ENCODE peak calls at places on chromosomes 6 and 20, in five cellular contexts. P is MM.1S, N is A549, X is endodermal cell, F is osteocyte. H is an unnamed sample.

GRCh38 chr6:71349976-71350615 is 61.5 kb downstream of the OGFRL1 start:
- DNase-seq in P (no peak), N (no peak), X (no peak), F (no peak), H (no peak)

GRCh38 chr6:148530394-148530923 is 187.8 kb downstream of the SASH1 start:
- DNase-seq in P (peak), N (peak), X (peak), F (no peak), H (peak)

GRCh38 chr20:9112541-9113515 is 43.9 kb downstream of the PLCB4 start:
- DNase-seq in P (no peak), N (no peak), X (no peak), F (no peak), H (no peak)

GRCh38 chr6:80468398-80468797 is 361.9 kb downstream of the BCKDHB start:
- DNase-seq in P (no peak), N (no peak), X (no peak), F (no peak), H (no peak)

GRCh38 chr6:63637865-63638445 is 2.4 kb downstream of the PHF3 start:
- DNase-seq in P (no peak), N (no peak), X (no peak), F (no peak), H (no peak)

GRCh38 chr6:163408352-163408991 is 6.0 kb upstream of the QKI start:
- DNase-seq in P (no peak), N (peak), X (no peak), F (no peak), H (no peak)

GRCh38 chr20:20466341-20466879 is 98.5 kb downstream of the INSM1 start:
- DNase-seq in P (peak), N (no peak), X (no peak), F (no peak), H (peak)

GRCh38 chr6:90080876-90081464 is 186.7 kb downstream of the GJA10 start:
- DNase-seq in P (no peak), N (no peak), X (no peak), F (no peak), H (peak)

GRCh38 chr20:32114305-32114960 is 4.9 kb downstream of the TM9SF4 start:
- DNase-seq in P (no peak), N (no peak), X (no peak), F (no peak), H (no peak)

GRCh38 chr20:58174708-58175287 is 53.7 kb downstream of the ANKRD60 start:
- DNase-seq in P (no peak), N (no peak), X (no peak), F (no peak), H (no peak)

GRCh38 chr20:20204326-20204725 is 152.0 kb downstream of the CFAP61 start:
- DNase-seq in P (no peak), N (no peak), X (no peak), F (no peak), H (no peak)

GRCh38 chr6:11494786-11495564 is 42.6 kb upstream of the TMEM170B start:
- DNase-seq in P (no peak), N (no peak), X (no peak), F (no peak), H (peak)

GRCh38 chr20:63974402-63975200 is 4.8 kb downstream of the SAMD10 start:
- DNase-seq in P (no peak), N (no peak), X (peak), F (no peak), H (no peak)

GRCh38 chr6:113540491-113540890 is 316.7 kb upstream of the MARCKS start:
- DNase-seq in P (no peak), N (no peak), X (no peak), F (no peak), H (no peak)

GRCh38 chr20:48683467-48684175 is 144.2 kb downstream of the PREX1 start:
- DNase-seq in P (no peak), N (no peak), X (no peak), F (no peak), H (no peak)

GRCh38 chr6:41373367-41373918 is 38.0 kb downstream of the NCR2 start:
- DNase-seq in P (no peak), N (no peak), X (no peak), F (peak), H (no peak)

GRCh38 chr20:32190608-32191415 is 16.7 kb downstream of the PLAGL2 start:
- DNase-seq in P (no peak), N (no peak), X (peak), F (no peak), H (no peak)

GRCh38 chr6:31901415-31901952 is 402 bp downstream of the ZBTB12 start:
- DNase-seq in P (peak), N (peak), X (peak), F (no peak), H (peak)

GRCh38 chr6:21997414-21998037 is 299.3 kb downstream of the PRL start:
- DNase-seq in P (no peak), N (no peak), X (no peak), F (no peak), H (no peak)

GRCh38 chr6:19757036-19757435 is 80.1 kb upstream of the ID4 start:
- DNase-seq in P (no peak), N (no peak), X (no peak), F (no peak), H (no peak)

DNA sequence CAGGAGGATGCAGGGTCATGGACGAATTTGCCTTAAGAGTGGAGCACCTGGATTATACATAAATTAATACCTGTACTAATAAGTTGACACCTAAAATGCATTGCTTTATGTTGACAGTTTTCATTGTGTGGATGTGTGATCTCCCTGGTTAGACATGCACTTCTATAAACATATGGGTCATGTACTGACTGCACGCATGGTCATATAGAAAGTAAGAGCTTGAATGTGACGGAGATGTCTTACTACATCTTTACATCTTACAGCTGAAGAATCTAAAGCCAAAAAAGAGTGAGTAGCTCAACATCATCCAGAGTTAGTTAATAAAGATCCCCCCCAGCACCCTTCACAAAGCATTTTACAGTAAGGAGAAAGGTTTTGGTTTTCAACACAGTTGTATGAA is 408.4 kb upstream of the JARID2 start:
- DNase-seq in P (no peak), N (no peak), X (no peak), F (no peak), H (no peak)
- TF ChIP-seq CTCF in P (no peak), N (no peak), X (no peak), F (no peak), H (no peak)

GRCh38 chr6:88426005-88426404 is 259.9 kb upstream of the CNR1 start:
- DNase-seq in P (no peak), N (no peak), X (no peak), F (no peak), H (no peak)

GRCh38 chr6:88428068-88428467 is 261.9 kb upstream of the CNR1 start:
- DNase-seq in P (no peak), N (no peak), X (no peak), F (no peak), H (no peak)

DNA sequence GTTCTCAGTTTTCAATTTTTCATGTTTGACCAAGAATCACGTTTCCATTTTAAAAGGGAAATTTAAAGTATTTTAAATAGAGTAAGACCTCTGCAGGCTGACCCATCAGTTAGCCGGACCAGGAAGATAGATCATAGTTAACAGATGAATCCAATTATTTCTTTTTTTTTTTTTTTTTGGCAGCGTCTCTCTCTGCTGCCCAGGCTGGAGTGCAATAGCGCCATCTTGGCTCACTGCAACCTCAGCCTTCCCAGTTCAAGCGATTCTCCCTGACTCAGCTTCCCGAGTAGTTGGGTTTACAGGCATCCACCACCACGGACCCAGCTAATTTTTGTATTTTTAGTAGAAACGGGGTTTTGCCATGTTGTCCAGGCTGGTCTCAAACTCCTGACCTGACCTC is 256.7 kb upstream of the CNR1 start:
- DNase-seq in P (no peak), N (no peak), X (peak), F (no peak), H (no peak)
- TF ChIP-seq CTCF in P (no peak), N (no peak), X (peak), F (no peak), H (no peak)

GRCh38 chr20:15708984-15709598 is 864.2 kb downstream of the KIF16B start:
- DNase-seq in P (peak), N (peak), X (peak), F (no peak), H (peak)
- TF ChIP-seq CTCF in P (peak), N (peak), X (peak), F (peak), H (peak)

GRCh38 chr6:169487579-169488205 is 214.1 kb downstream of the WDR27 start:
- DNase-seq in P (no peak), N (no peak), X (no peak), F (no peak), H (no peak)
- TF ChIP-seq CTCF in P (no peak), N (no peak), X (no peak), F (peak), H (no peak)

GRCh38 chr20:17655286-17655651 is 26.8 kb downstream of the RRBP1 start:
- DNase-seq in P (no peak), N (no peak), X (peak), F (no peak), H (no peak)
- TF ChIP-seq CTCF in P (no peak), N (peak), X (peak), F (peak), H (no peak)

GRCh38 chr20:50015636-50015992 is 32.8 kb downstream of the SNAI1 start:
- DNase-seq in P (no peak), N (no peak), X (no peak), F (no peak), H (no peak)
- TF ChIP-seq CTCF in P (no peak), N (no peak), X (no peak), F (no peak), H (no peak)

DNA sequence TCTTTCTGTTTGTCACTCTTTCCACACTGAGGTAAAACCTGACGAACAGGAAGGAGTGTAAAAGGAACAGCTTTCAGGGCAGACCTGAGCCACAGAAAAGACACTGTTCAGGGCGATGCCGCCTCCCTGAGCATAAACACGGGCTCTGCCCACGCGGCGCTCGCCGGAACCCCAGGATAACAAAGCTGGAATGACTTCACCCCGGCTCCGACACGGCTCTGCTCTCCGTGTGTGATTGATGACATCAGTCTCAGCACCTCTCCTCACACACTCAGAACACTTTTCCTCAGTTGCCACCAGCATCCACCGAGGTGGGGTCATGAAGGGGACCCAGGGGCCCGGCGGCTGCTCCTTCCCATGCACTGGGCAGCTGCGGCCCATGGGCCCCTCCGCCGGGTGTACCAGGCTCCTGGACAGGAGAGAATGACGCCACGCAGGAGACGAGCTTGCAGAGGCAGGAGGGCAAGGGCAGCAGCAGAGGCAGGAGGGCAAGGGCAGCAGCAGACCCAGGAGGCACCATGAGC is 43.6 kb downstream of the DLL1 start:
- DNase-seq in P (no peak), N (no peak), X (no peak), F (no peak), H (no peak)
- TF ChIP-seq CTCF in P (no peak), N (no peak), X (no peak), F (no peak), H (no peak)

GRCh38 chr6:44431118-44431725 is 43.7 kb downstream of the CDC5L start:
- DNase-seq in P (peak), N (peak), X (peak), F (no peak), H (peak)
- TF ChIP-seq CTCF in P (peak), N (peak), X (peak), F (peak), H (peak)

H was measured in GM20000.